ENCODE peak calls at places on chromosomes 5 and 9, in eight cellular contexts. One of them, this sample, is unnamed. For H3K36me3, the result is how much of the 10 kb centered on the place peaks cover.

GRCh38 chr5:83306572-83307241 is 164.8 kb upstream of the VCAN start:
- DNase-seq in neural progenitor cell: no peak
- DNase-seq in colonic mucosa: no peak
- DNase-seq in lung: peak
- DNase-seq in BJ: peak
- DNase-seq in HepG2: no peak
- DNase-seq in tibial nerve: peak
- DNase-seq in H7: no peak
- DNase-seq in this sample: peak

GRCh38 chr9:14924821-14925220 is 14.6 kb upstream of the FREM1 start:
- DNase-seq in HepG2: peak
- DNase-seq in colonic mucosa: no peak
- DNase-seq in tibial nerve: no peak
- DNase-seq in lung: no peak
- DNase-seq in neural progenitor cell: no peak
- DNase-seq in H7: no peak
- DNase-seq in BJ: peak
- DNase-seq in this sample: no peak

GRCh38 chr5:88393082-88393481 is 124.4 kb upstream of the TMEM161B start:
- DNase-seq in tibial nerve: no peak
- DNase-seq in BJ: no peak
- DNase-seq in HepG2: no peak
- DNase-seq in lung: no peak
- DNase-seq in H7: no peak
- DNase-seq in neural progenitor cell: no peak
- DNase-seq in colonic mucosa: no peak
- DNase-seq in this sample: no peak

GRCh38 chr9:27528278-27528885 is 1.2 kb downstream of the MOB3B start:
- DNase-seq in colonic mucosa: peak
- DNase-seq in H7: peak
- DNase-seq in lung: peak
- DNase-seq in tibial nerve: peak
- DNase-seq in HepG2: no peak
- DNase-seq in BJ: no peak
- DNase-seq in neural progenitor cell: peak
- DNase-seq in this sample: peak

GRCh38 chr9:109319631-109320233 is 1.1 kb downstream of the EPB41L4B start:
- DNase-seq in colonic mucosa: no peak
- DNase-seq in lung: no peak
- DNase-seq in neural progenitor cell: peak
- DNase-seq in tibial nerve: no peak
- DNase-seq in BJ: no peak
- DNase-seq in H7: peak
- DNase-seq in HepG2: no peak
- DNase-seq in this sample: no peak

GRCh38 chr9:128244443-128245226 is 31.2 kb downstream of the GOLGA2 start:
- DNase-seq in HepG2: peak
- DNase-seq in colonic mucosa: peak
- DNase-seq in H7: peak
- DNase-seq in lung: peak
- DNase-seq in neural progenitor cell: peak
- DNase-seq in tibial nerve: peak
- DNase-seq in BJ: peak
- DNase-seq in this sample: peak

GRCh38 chr9:17528859-17529258 is 50.0 kb upstream of the SH3GL2 start:
- DNase-seq in HepG2: no peak
- DNase-seq in colonic mucosa: no peak
- DNase-seq in H7: no peak
- DNase-seq in lung: no peak
- DNase-seq in tibial nerve: no peak
- DNase-seq in neural progenitor cell: peak
- DNase-seq in BJ: no peak
- DNase-seq in this sample: no peak

GRCh38 chr5:2109566-2109965 is 226.8 kb upstream of the IRX4 start:
- DNase-seq in lung: no peak
- DNase-seq in colonic mucosa: no peak
- DNase-seq in BJ: no peak
- DNase-seq in tibial nerve: no peak
- DNase-seq in H7: no peak
- DNase-seq in HepG2: no peak
- DNase-seq in neural progenitor cell: peak
- DNase-seq in this sample: no peak

GRCh38 chr5:156888520-156888919 is 38.4 kb downstream of the PPP1R2B start:
- DNase-seq in BJ: no peak
- DNase-seq in HepG2: no peak
- DNase-seq in colonic mucosa: no peak
- DNase-seq in lung: no peak
- DNase-seq in neural progenitor cell: no peak
- DNase-seq in H7: no peak
- DNase-seq in tibial nerve: no peak
- DNase-seq in this sample: no peak

GRCh38 chr9:36286388-36286787 is 28.1 kb upstream of the GNE start:
- DNase-seq in lung: no peak
- DNase-seq in H7: no peak
- DNase-seq in HepG2: no peak
- DNase-seq in neural progenitor cell: no peak
- DNase-seq in BJ: no peak
- DNase-seq in tibial nerve: no peak
- DNase-seq in colonic mucosa: no peak
- DNase-seq in this sample: no peak

GRCh38 chr9:91056917-91057316 is 255.3 kb downstream of the SYK start:
- DNase-seq in colonic mucosa: no peak
- DNase-seq in H7: no peak
- DNase-seq in BJ: no peak
- DNase-seq in tibial nerve: no peak
- DNase-seq in neural progenitor cell: no peak
- DNase-seq in lung: no peak
- DNase-seq in HepG2: no peak
- DNase-seq in this sample: no peak

GRCh38 chr9:13002740-13003139 is 227.9 kb downstream of the LURAP1L start:
- DNase-seq in HepG2: no peak
- DNase-seq in neural progenitor cell: no peak
- DNase-seq in tibial nerve: no peak
- DNase-seq in lung: no peak
- DNase-seq in BJ: no peak
- DNase-seq in H7: no peak
- DNase-seq in colonic mucosa: no peak
- DNase-seq in this sample: no peak

GRCh38 chr5:165057156-165057555 is 1551.7 kb downstream of the MAT2B start:
- DNase-seq in HepG2: no peak
- DNase-seq in lung: no peak
- DNase-seq in BJ: no peak
- DNase-seq in tibial nerve: no peak
- DNase-seq in H7: no peak
- DNase-seq in neural progenitor cell: no peak
- DNase-seq in colonic mucosa: no peak
- DNase-seq in this sample: no peak

GRCh38 chr9:133589454-133590227 is 19.5 kb downstream of the FAM163B start:
- DNase-seq in colonic mucosa: no peak
- DNase-seq in neural progenitor cell: peak
- DNase-seq in tibial nerve: no peak
- DNase-seq in BJ: no peak
- DNase-seq in H7: peak
- DNase-seq in HepG2: no peak
- DNase-seq in lung: no peak
- DNase-seq in this sample: peak

GRCh38 chr5:163509288-163510040 is 4.0 kb downstream of the MAT2B start:
- DNase-seq in neural progenitor cell: no peak
- DNase-seq in lung: peak
- DNase-seq in BJ: no peak
- DNase-seq in HepG2: peak
- DNase-seq in tibial nerve: peak
- DNase-seq in colonic mucosa: peak
- DNase-seq in H7: no peak
- DNase-seq in this sample: no peak

GRCh38 chr5:92652735-92653134 is 928.3 kb downstream of the NR2F1-AS1 start:
- DNase-seq in neural progenitor cell: no peak
- DNase-seq in H7: no peak
- DNase-seq in BJ: peak
- DNase-seq in colonic mucosa: no peak
- DNase-seq in lung: no peak
- DNase-seq in tibial nerve: no peak
- DNase-seq in HepG2: no peak
- DNase-seq in this sample: no peak

GRCh38 chr5:92267830-92268229 is 884.7 kb upstream of the ARRDC3 start:
- DNase-seq in lung: no peak
- DNase-seq in BJ: no peak
- DNase-seq in neural progenitor cell: no peak
- DNase-seq in colonic mucosa: no peak
- DNase-seq in H7: no peak
- DNase-seq in HepG2: no peak
- DNase-seq in tibial nerve: no peak
- DNase-seq in this sample: no peak

GRCh38 chr9:133683494-133684460 is 47.6 kb downstream of the DBH start:
- DNase-seq in colonic mucosa: no peak
- DNase-seq in tibial nerve: no peak
- DNase-seq in lung: no peak
- DNase-seq in neural progenitor cell: no peak
- DNase-seq in HepG2: no peak
- DNase-seq in H7: no peak
- DNase-seq in BJ: no peak
- DNase-seq in this sample: peak

GRCh38 chr9:106581973-106582372 is 281.0 kb upstream of the ZNF462 start:
- DNase-seq in tibial nerve: no peak
- DNase-seq in HepG2: no peak
- DNase-seq in lung: no peak
- DNase-seq in BJ: no peak
- DNase-seq in neural progenitor cell: no peak
- DNase-seq in H7: no peak
- DNase-seq in colonic mucosa: no peak
- DNase-seq in this sample: no peak

GRCh38 chr5:57676228-57677098 is 193.9 kb upstream of the ACTBL2 start:
- DNase-seq in tibial nerve: no peak
- DNase-seq in lung: no peak
- DNase-seq in HepG2: peak
- DNase-seq in colonic mucosa: no peak
- DNase-seq in BJ: no peak
- DNase-seq in neural progenitor cell: no peak
- DNase-seq in H7: no peak
- DNase-seq in this sample: no peak

GRCh38 chr5:66246621-66247020 is 102.5 kb downstream of the SREK1 start:
- DNase-seq in colonic mucosa: no peak
- DNase-seq in neural progenitor cell: no peak
- DNase-seq in HepG2: no peak
- DNase-seq in BJ: peak
- DNase-seq in lung: no peak
- DNase-seq in tibial nerve: no peak
- DNase-seq in H7: no peak
- DNase-seq in this sample: no peak

GRCh38 chr9:128577206-128577605 is 24.8 kb downstream of the SPTAN1 start:
- DNase-seq in colonic mucosa: no peak
- DNase-seq in HepG2: no peak
- DNase-seq in lung: no peak
- DNase-seq in BJ: no peak
- DNase-seq in neural progenitor cell: no peak
- DNase-seq in H7: no peak
- DNase-seq in tibial nerve: no peak
- DNase-seq in this sample: no peak

GRCh38 chr9:79895232-79895631 is 323.5 kb downstream of the TLE4 start:
- DNase-seq in neural progenitor cell: no peak
- DNase-seq in colonic mucosa: no peak
- DNase-seq in lung: no peak
- DNase-seq in HepG2: no peak
- DNase-seq in BJ: no peak
- DNase-seq in H7: no peak
- DNase-seq in tibial nerve: no peak
- DNase-seq in this sample: no peak

GRCh38 chr9:79885093-79885857 is 313.5 kb downstream of the TLE4 start:
- DNase-seq in neural progenitor cell: no peak
- DNase-seq in tibial nerve: no peak
- DNase-seq in colonic mucosa: no peak
- DNase-seq in BJ: no peak
- DNase-seq in H7: no peak
- DNase-seq in lung: no peak
- DNase-seq in HepG2: no peak
- DNase-seq in this sample: no peak

GRCh38 chr9:79889325-79889724 is 317.6 kb downstream of the TLE4 start:
- DNase-seq in H7: no peak
- DNase-seq in lung: no peak
- DNase-seq in colonic mucosa: no peak
- DNase-seq in BJ: no peak
- DNase-seq in neural progenitor cell: no peak
- DNase-seq in HepG2: no peak
- DNase-seq in tibial nerve: no peak
- DNase-seq in this sample: no peak
- H3K4me3 ChIP-seq in H7: no peak
- H3K4me3 ChIP-seq in lung: no peak
- H3K4me3 ChIP-seq in colonic mucosa: no peak
- H3K4me3 ChIP-seq in BJ: no peak
- H3K4me3 ChIP-seq in neural progenitor cell: no peak
- H3K4me3 ChIP-seq in HepG2: no peak
- H3K4me3 ChIP-seq in tibial nerve: no peak
- H3K4me3 ChIP-seq in this sample: no peak

GRCh38 chr9:112207451-112207850 is 32.4 kb upstream of the SUSD1 start:
- DNase-seq in lung: no peak
- DNase-seq in tibial nerve: no peak
- DNase-seq in HepG2: no peak
- DNase-seq in colonic mucosa: no peak
- DNase-seq in BJ: no peak
- DNase-seq in neural progenitor cell: no peak
- DNase-seq in H7: no peak
- DNase-seq in this sample: no peak
- H3K36me3 ChIP-seq in lung: under half
- H3K36me3 ChIP-seq in tibial nerve: under half
- H3K36me3 ChIP-seq in HepG2: under half
- H3K36me3 ChIP-seq in colonic mucosa: under half
- H3K36me3 ChIP-seq in BJ: under half
- H3K36me3 ChIP-seq in neural progenitor cell: under half
- H3K36me3 ChIP-seq in H7: under half
- H3K36me3 ChIP-seq in this sample: half or more

GRCh38 chr9:33868430-33869000 is 51.6 kb downstream of the UBE2R2 start:
- DNase-seq in neural progenitor cell: no peak
- DNase-seq in tibial nerve: peak
- DNase-seq in lung: no peak
- DNase-seq in H7: no peak
- DNase-seq in colonic mucosa: no peak
- DNase-seq in BJ: no peak
- DNase-seq in HepG2: no peak
- DNase-seq in this sample: no peak
- H3K4me3 ChIP-seq in neural progenitor cell: no peak
- H3K4me3 ChIP-seq in tibial nerve: no peak
- H3K4me3 ChIP-seq in lung: no peak
- H3K4me3 ChIP-seq in H7: no peak
- H3K4me3 ChIP-seq in colonic mucosa: no peak
- H3K4me3 ChIP-seq in BJ: no peak
- H3K4me3 ChIP-seq in HepG2: no peak
- H3K4me3 ChIP-seq in this sample: peak

GRCh38 chr9:124436320-124436719 is 13.9 kb upstream of the ADGRD2 start:
- DNase-seq in colonic mucosa: no peak
- DNase-seq in neural progenitor cell: no peak
- DNase-seq in tibial nerve: no peak
- DNase-seq in lung: no peak
- DNase-seq in BJ: no peak
- DNase-seq in H7: no peak
- DNase-seq in HepG2: no peak
- DNase-seq in this sample: no peak
- H3K36me3 ChIP-seq in colonic mucosa: under half
- H3K36me3 ChIP-seq in neural progenitor cell: under half
- H3K36me3 ChIP-seq in tibial nerve: under half
- H3K36me3 ChIP-seq in lung: under half
- H3K36me3 ChIP-seq in BJ: under half
- H3K36me3 ChIP-seq in H7: under half
- H3K36me3 ChIP-seq in HepG2: under half
- H3K36me3 ChIP-seq in this sample: under half